ENCODE peak calls at places on chromosomes 16 and 17, in eight cellular contexts. H, O, D, Z, F, J, B and X are unnamed samples.

GRCh38 chr16:62156971-62157370 is 120.7 kb upstream of the CDH8 start:
- DNase-seq in H (no peak), B (no peak), O (no peak), J (no peak), D (no peak), F (no peak), Z (no peak), X (no peak)

GRCh38 chr16:21656795-21657768 is 4.7 kb upstream of the IGSF6 start:
- DNase-seq in Z (peak), O (peak), F (no peak), D (peak), H (no peak), B (peak), J (peak), X (peak)

GRCh38 chr17:72852267-72852945 is 240.1 kb downstream of the SLC39A11 start:
- DNase-seq in H (no peak), B (no peak), O (peak), F (no peak), D (peak), Z (no peak), J (no peak), X (no peak)

GRCh38 chr16:11004957-11005610 is 60.7 kb downstream of the CLEC16A start:
- DNase-seq in O (peak), H (no peak), Z (peak), B (peak), J (no peak), D (peak), F (no peak), X (no peak)

GRCh38 chr17:50269477-50270429 is 4.5 kb upstream of the TMEM92 start:
- DNase-seq in J (peak), O (peak), H (peak), F (peak), Z (peak), D (peak), B (peak), X (peak)

GRCh38 chr16:77132051-77132618 is 58.9 kb upstream of the MON1B start:
- DNase-seq in H (no peak), Z (no peak), B (no peak), J (no peak), F (no peak), O (no peak), D (no peak), X (no peak)

GRCh38 chr17:77872199-77872598 is 86.3 kb upstream of the TNRC6C start:
- DNase-seq in Z (no peak), F (no peak), B (no peak), H (peak), J (no peak), D (no peak), O (no peak), X (no peak)

GRCh38 chr16:1145383-1146100 is 7.4 kb upstream of the CACNA1H start:
- DNase-seq in O (no peak), D (no peak), B (no peak), H (no peak), F (no peak), Z (no peak), J (no peak), X (peak)

GRCh38 chr16:79272141-79272577 is 328.4 kb downstream of the MAF start:
- DNase-seq in O (no peak), H (no peak), J (no peak), D (no peak), Z (no peak), F (no peak), B (no peak), X (no peak)

GRCh38 chr16:87207509-87207908 is 109.7 kb downstream of the C16orf95 start:
- DNase-seq in B (peak), F (no peak), J (no peak), H (no peak), Z (peak), O (peak), D (peak), X (no peak)

GRCh38 chr17:73371285-73371684 is 59.5 kb upstream of the CDC42EP4 start:
- DNase-seq in F (no peak), O (peak), J (no peak), H (no peak), B (peak), D (peak), Z (peak), X (no peak)

GRCh38 chr17:62967111-62967449 is 1.0 kb downstream of the TANC2 start:
- DNase-seq in Z (no peak), B (no peak), F (no peak), D (no peak), O (no peak), J (no peak), H (no peak), X (no peak)

GRCh38 chr17:47218896-47219430 is 9.8 kb downstream of the MYL4 start:
- DNase-seq in Z (no peak), B (no peak), F (peak), H (no peak), J (no peak), D (no peak), O (no peak), X (no peak)

GRCh38 chr17:72421128-72422092 is 300.6 kb downstream of the SOX9 start:
- DNase-seq in Z (peak), D (peak), B (peak), J (peak), F (no peak), H (peak), O (peak), X (no peak)

GRCh38 chr16:66028505-66029216 is 337.8 kb upstream of the CDH5 start:
- DNase-seq in O (peak), J (no peak), B (peak), F (no peak), Z (peak), H (no peak), D (peak), X (no peak)

GRCh38 chr16:65988019-65988418 is 378.5 kb upstream of the CDH5 start:
- DNase-seq in Z (no peak), D (no peak), B (no peak), O (no peak), F (no peak), J (no peak), H (peak), X (no peak)

GRCh38 chr17:49696233-49696761 is 11.5 kb downstream of the SLC35B1 start:
- DNase-seq in Z (no peak), O (no peak), D (no peak), H (no peak), B (no peak), F (no peak), J (no peak), X (no peak)

GRCh38 chr17:44012391-44012790 is 2.4 kb downstream of the TMEM101 start:
- DNase-seq in H (no peak), D (no peak), B (no peak), J (no peak), O (no peak), F (no peak), Z (no peak), X (no peak)
- H3K4me3 ChIP-seq in H (no peak), D (no peak), B (no peak), J (no peak), O (no peak), F (no peak), Z (no peak), X (no peak)

GRCh38 chr17:1224330-1224729 is 44.5 kb upstream of the ABR start:
- DNase-seq in B (no peak), F (no peak), J (peak), H (no peak), O (no peak), D (no peak), Z (no peak), X (no peak)

GRCh38 chr17:1222321-1222720 is 42.5 kb upstream of the ABR start:
- DNase-seq in D (no peak), F (no peak), B (no peak), H (no peak), Z (no peak), J (no peak), O (no peak), X (no peak)

GRCh38 chr17:1221209-1221608 is 41.4 kb upstream of the ABR start:
- DNase-seq in J (no peak), B (no peak), H (no peak), Z (no peak), D (no peak), O (no peak), F (no peak), X (no peak)

GRCh38 chr17:1226308-1226707 is 43.9 kb upstream of the BHLHA9 start:
- DNase-seq in Z (no peak), F (no peak), H (no peak), B (no peak), O (no peak), J (no peak), D (no peak), X (no peak)

DNA sequence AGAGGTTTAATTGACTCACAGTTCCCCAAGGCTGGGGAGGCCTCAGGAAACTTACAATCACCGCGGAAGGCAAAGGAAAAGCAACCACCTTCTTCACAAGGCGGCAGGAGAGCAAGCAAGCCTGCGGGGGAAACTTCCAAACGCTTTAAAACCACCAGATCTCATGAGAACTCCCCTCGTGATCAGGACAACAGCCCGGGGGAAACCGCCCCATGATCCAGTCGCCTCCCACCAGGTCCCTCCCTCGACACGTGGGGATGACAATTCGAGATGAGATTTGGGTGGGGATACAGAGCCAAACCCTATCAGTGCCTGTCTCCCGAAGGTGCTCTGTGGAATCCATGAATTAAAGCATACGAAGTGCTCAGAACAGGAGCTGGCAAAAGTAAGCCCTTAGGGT is 43.9 kb upstream of the ABR start:
- DNase-seq in O (no peak), Z (no peak), F (no peak), D (no peak), J (no peak), B (no peak), H (no peak), X (no peak)
- H3K4me3 ChIP-seq in O (no peak), Z (no peak), F (no peak), D (no peak), J (no peak), B (no peak), H (no peak), X (no peak)

GRCh38 chr17:64147110-64148016 is 17.4 kb upstream of the ERN1 start:
- DNase-seq in O (peak), J (no peak), F (no peak), H (no peak), B (peak), D (peak), Z (peak), X (peak)
- H3K4me3 ChIP-seq in O (peak), J (peak), F (peak), H (peak), B (peak), D (peak), Z (peak), X (peak)

GRCh38 chr17:76132574-76133338 is 8.3 kb downstream of the FOXJ1 start:
- DNase-seq in O (no peak), F (no peak), J (peak), H (no peak), Z (no peak), B (no peak), D (no peak), X (peak)

GRCh38 chr17:76137026-76137350 is 4.1 kb downstream of the FOXJ1 start:
- DNase-seq in J (no peak), H (no peak), Z (no peak), D (no peak), F (no peak), B (no peak), O (no peak), X (no peak)

GRCh38 chr17:76135810-76136188 is 5.2 kb downstream of the FOXJ1 start:
- DNase-seq in Z (no peak), F (no peak), H (no peak), J (no peak), D (no peak), O (no peak), B (no peak), X (peak)

GRCh38 chr17:76136276-76137025 is 4.6 kb downstream of the FOXJ1 start:
- DNase-seq in Z (no peak), H (no peak), F (no peak), O (no peak), J (no peak), D (no peak), B (no peak), X (peak)

DNA sequence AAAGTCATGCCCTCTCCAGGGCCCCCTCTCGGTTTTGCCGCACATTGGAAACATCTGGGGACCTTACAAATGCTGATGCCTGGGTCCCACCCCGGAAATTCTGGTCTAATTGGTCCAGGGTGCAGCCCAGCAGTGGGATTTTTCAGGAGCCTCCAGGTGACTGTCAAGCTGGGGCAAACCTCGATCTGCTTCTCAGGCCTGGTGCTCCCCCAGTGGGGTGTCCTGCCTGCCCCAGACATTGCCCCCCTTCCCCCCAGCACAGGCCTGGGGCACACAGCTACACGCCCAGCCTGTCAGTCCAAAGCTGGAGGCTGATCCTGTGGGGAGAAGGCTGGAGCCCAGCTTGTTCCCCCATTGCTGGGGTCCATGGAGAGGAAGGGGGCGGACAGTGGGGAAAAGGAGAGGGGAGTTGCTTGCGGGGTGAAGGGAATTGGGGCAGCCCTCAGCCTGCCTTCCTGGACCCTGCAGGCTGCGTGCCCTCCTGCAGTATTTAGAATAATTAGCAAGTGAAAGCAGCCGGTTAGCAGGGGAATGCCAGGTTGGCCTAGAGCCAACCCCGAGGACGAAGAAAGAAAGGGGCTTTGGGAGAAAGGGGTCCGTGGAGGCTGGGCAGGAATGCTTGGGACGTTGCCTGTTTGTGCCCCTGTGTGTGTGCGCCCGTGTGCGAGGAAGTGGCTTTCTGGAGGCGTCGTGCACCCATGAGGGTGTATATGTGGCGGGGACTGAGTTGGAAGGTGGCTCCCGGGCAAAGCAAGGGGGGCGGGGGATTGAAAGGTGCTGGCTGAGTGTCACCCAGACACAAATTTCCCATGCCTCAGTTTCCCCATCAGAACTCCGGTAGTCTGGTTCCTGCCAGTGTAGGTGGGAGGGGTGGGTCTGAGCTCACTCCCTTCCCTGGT is 5.9 kb downstream of the FOXJ1 start:
- DNase-seq in D (no peak), B (no peak), F (no peak), O (no peak), H (no peak), J (no peak), Z (no peak), X (peak)
- H3K4me3 ChIP-seq in D (no peak), B (no peak), F (no peak), O (no peak), H (no peak), J (no peak), Z (no peak), X (peak)

DNA sequence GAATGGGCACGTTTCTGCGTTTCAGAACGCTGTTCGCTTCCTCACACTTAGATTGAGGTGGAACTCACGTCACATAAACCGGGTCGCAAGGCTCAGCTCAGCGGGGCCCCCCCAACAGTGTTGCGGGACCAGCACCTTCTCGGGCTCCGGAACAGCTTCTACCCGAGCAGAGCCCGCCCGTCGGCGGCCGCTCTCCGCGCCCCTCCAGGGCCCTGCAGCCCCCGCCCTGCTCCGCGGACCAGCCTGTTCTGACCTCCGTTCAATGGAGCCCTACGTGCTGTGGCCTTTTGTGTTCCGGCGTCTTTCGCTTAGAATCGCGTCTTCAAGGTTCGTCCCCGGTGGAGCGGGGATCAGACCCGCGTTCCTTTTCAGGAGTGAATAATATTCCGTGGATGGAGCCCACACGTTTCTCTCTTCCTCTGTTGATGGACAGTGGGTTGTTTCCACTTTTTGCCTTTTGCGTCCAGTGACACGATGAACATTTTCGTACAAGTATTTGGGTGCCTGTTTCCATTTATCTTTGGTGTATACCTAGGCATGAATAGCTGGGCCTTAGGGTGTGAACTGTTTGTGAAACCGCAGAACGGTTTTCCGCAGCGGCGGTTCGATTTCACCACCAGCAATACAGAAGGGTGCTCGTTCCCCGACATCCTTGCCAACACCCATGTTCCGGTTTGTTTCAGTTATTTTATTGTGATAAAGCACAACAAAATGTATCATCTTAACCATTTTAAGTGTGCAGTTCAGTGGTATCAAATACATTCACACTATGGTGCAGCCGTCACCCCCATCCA is 2.3 kb upstream of the SLC22A31 start:
- DNase-seq in D (no peak), B (no peak), Z (no peak), H (no peak), J (no peak), O (no peak), F (no peak), X (peak)
- H3K4me3 ChIP-seq in D (no peak), B (peak), Z (no peak), H (no peak), J (no peak), O (no peak), F (no peak), X (peak)

GRCh38 chr16:69463876-69464275 is 39.5 kb downstream of the CYB5B start:
- DNase-seq in B (no peak), O (no peak), J (no peak), D (no peak), F (no peak), H (no peak), Z (no peak), X (no peak)

GRCh38 chr16:69467531-69468204 is 43.2 kb downstream of the CYB5B start:
- DNase-seq in J (no peak), O (no peak), D (no peak), Z (no peak), B (no peak), H (no peak), F (no peak), X (no peak)

GRCh38 chr16:69465881-69466280 is 41.5 kb downstream of the CYB5B start:
- DNase-seq in B (no peak), F (no peak), D (no peak), H (no peak), J (no peak), O (no peak), Z (no peak), X (no peak)

GRCh38 chr16:69466547-69466946 is 42.1 kb downstream of the CYB5B start:
- DNase-seq in B (no peak), J (no peak), D (no peak), O (no peak), H (no peak), Z (no peak), F (no peak), X (no peak)

GRCh38 chr16:69465083-69465721 is 40.8 kb downstream of the CYB5B start:
- DNase-seq in J (peak), B (no peak), F (no peak), D (no peak), H (no peak), Z (peak), O (no peak), X (no peak)
- H3K4me3 ChIP-seq in J (no peak), B (no peak), F (no peak), D (no peak), H (no peak), Z (no peak), O (no peak), X (no peak)

GRCh38 chr17:43402078-43402477 is 3.3 kb downstream of the ARL4D start:
- DNase-seq in F (no peak), D (no peak), Z (no peak), B (no peak), O (no peak), J (no peak), H (peak), X (no peak)

GRCh38 chr17:43402567-43402966 is 3.8 kb downstream of the ARL4D start:
- DNase-seq in F (no peak), O (no peak), B (no peak), H (peak), J (no peak), D (no peak), Z (no peak), X (no peak)

GRCh38 chr17:43401293-43401692 is 2.5 kb downstream of the ARL4D start:
- DNase-seq in Z (peak), H (peak), D (peak), J (no peak), O (peak), B (peak), F (no peak), X (no peak)

GRCh38 chr17:43398724-43399595 is at the start of gene ARL4D:
- DNase-seq in O (peak), Z (peak), H (peak), F (peak), D (peak), J (peak), B (peak), X (peak)

DNA sequence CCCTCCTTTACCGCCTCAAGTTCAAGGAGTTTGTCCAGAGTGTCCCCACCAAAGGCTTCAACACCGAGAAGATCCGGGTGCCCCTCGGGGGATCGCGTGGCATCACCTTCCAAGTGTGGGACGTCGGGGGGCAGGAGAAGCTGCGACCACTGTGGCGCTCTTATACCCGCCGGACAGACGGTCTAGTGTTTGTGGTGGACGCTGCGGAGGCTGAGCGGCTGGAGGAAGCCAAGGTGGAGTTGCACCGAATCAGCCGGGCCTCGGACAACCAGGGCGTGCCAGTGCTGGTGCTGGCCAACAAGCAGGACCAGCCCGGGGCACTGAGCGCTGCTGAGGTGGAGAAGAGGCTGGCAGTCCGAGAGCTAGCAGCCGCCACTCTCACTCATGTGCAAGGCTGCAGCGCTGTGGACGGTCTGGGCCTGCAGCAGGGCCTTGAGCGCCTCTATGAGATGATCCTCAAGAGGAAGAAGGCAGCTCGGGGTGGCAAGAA is 1.1 kb downstream of the ARL4D start:
- DNase-seq in B (no peak), J (no peak), D (peak), F (no peak), Z (no peak), H (peak), O (no peak), X (peak)
- H3K4me3 ChIP-seq in B (peak), J (peak), D (peak), F (peak), Z (peak), H (peak), O (peak), X (peak)